ENCODE peak calls at places on chromosomes 11 and 22, in eight cellular contexts. R is MM.1S, C is PC-3, T is neural progenitor cell, F is OCI-LY7, Z is GM23248, O is HCT116, Y is SK-N-SH. L is an unnamed sample.

GRCh38 chr11:120659076-120659475 is 147.5 kb downstream of the GRIK4 start:
- DNase-seq in R (no peak), C (no peak), T (no peak), F (no peak), Z (no peak), O (no peak), Y (no peak), L (peak)

GRCh38 chr11:83033972-83034672 is 37.6 kb downstream of the RAB30 start:
- DNase-seq in R (peak), C (peak), T (peak), F (no peak), Z (peak), O (no peak), Y (peak), L (peak)

GRCh38 chr22:39081557-39081956 is 4.5 kb downstream of the APOBEC3G start:
- DNase-seq in R (no peak), C (no peak), T (no peak), F (no peak), Z (no peak), O (no peak), Y (no peak), L (no peak)

GRCh38 chr11:131373756-131374155 is 3.3 kb downstream of the NTM start:
- DNase-seq in R (no peak), C (no peak), T (no peak), F (no peak), Z (no peak), O (no peak), Y (no peak), L (no peak)

GRCh38 chr22:44876921-44877320 is 124.5 kb downstream of the ARHGAP8 start:
- DNase-seq in R (no peak), C (no peak), T (no peak), F (no peak), Z (no peak), O (no peak), Y (no peak), L (no peak)

GRCh38 chr11:116840224-116840745 is 2.9 kb upstream of the APOA1 start:
- DNase-seq in R (no peak), C (no peak), T (peak), F (peak), Z (peak), O (no peak), Y (no peak), L (peak)

GRCh38 chr22:46390652-46391301 is 55.3 kb downstream of the TRMU start:
- DNase-seq in R (no peak), C (peak), T (peak), F (no peak), Z (peak), O (no peak), Y (peak), L (no peak)

GRCh38 chr11:67506426-67507032 is 1.4 kb upstream of the PITPNM1 start:
- DNase-seq in R (no peak), C (no peak), T (no peak), F (peak), Z (no peak), O (no peak), Y (no peak), L (no peak)

GRCh38 chr11:61842421-61842820 is 14.3 kb downstream of the FADS2 start:
- DNase-seq in R (no peak), C (no peak), T (no peak), F (no peak), Z (no peak), O (no peak), Y (no peak), L (no peak)

GRCh38 chr22:46737105-46737975 is 712 bp downstream of the CERK start:
- DNase-seq in R (peak), C (peak), T (peak), F (peak), Z (peak), O (no peak), Y (no peak), L (peak)

GRCh38 chr11:114195981-114196731 is 100.0 kb upstream of the NNMT start:
- DNase-seq in R (no peak), C (peak), T (no peak), F (peak), Z (peak), O (no peak), Y (no peak), L (no peak)

GRCh38 chr11:119323532-119324033 is 6.7 kb upstream of the MCAM start:
- DNase-seq in R (peak), C (peak), T (peak), F (peak), Z (peak), O (peak), Y (peak), L (peak)

GRCh38 chr11:126857860-126858808 is 142.4 kb downstream of the KIRREL3 start:
- DNase-seq in R (no peak), C (no peak), T (no peak), F (no peak), Z (peak), O (no peak), Y (peak), L (no peak)

GRCh38 chr11:20388096-20389055 is 860 bp downstream of the PRMT3 start:
- DNase-seq in R (peak), C (peak), T (no peak), F (peak), Z (peak), O (no peak), Y (no peak), L (no peak)

GRCh38 chr11:1573077-1573846 is 1.2 kb upstream of the DUSP8 start:
- DNase-seq in R (no peak), C (no peak), T (no peak), F (no peak), Z (no peak), O (no peak), Y (peak), L (no peak)

GRCh38 chr11:119589011-119589410 is 140.0 kb downstream of the NECTIN1 start:
- DNase-seq in R (no peak), C (no peak), T (no peak), F (no peak), Z (no peak), O (no peak), Y (no peak), L (no peak)

GRCh38 chr11:75583710-75584658 is 21.9 kb downstream of the SERPINH1 start:
- DNase-seq in R (no peak), C (no peak), T (peak), F (no peak), Z (peak), O (no peak), Y (peak), L (peak)

GRCh38 chr22:50704510-50705218 is 32.0 kb downstream of the SHANK3 start:
- DNase-seq in R (no peak), C (no peak), T (no peak), F (no peak), Z (no peak), O (no peak), Y (no peak), L (no peak)

GRCh38 chr11:118135796-118136165 is 16.8 kb downstream of the SCN4B start:
- DNase-seq in R (no peak), C (no peak), T (no peak), F (no peak), Z (no peak), O (no peak), Y (no peak), L (no peak)

GRCh38 chr22:31080848-31081649 is at the start of gene SMTN:
- DNase-seq in R (peak), C (peak), T (peak), F (peak), Z (peak), O (peak), Y (peak), L (peak)

GRCh38 chr22:47000888-47001287 is 238.4 kb downstream of the TBC1D22A start:
- DNase-seq in R (peak), C (no peak), T (no peak), F (no peak), Z (peak), O (no peak), Y (no peak), L (no peak)

GRCh38 chr11:77377734-77378133 is 76.2 kb upstream of the GDPD4 start:
- DNase-seq in R (no peak), C (no peak), T (no peak), F (no peak), Z (peak), O (no peak), Y (no peak), L (no peak)

GRCh38 chr11:95499516-95500135 is 268.6 kb upstream of the SESN3 start:
- DNase-seq in R (no peak), C (peak), T (no peak), F (no peak), Z (peak), O (no peak), Y (no peak), L (no peak)

GRCh38 chr11:78291754-78292108 is 103.0 kb downstream of the USP35 start:
- DNase-seq in R (no peak), C (no peak), T (no peak), F (no peak), Z (no peak), O (no peak), Y (no peak), L (no peak)

GRCh38 chr11:111982019-111982464 is 43.2 kb upstream of the DLAT start:
- DNase-seq in R (peak), C (peak), T (peak), F (peak), Z (peak), O (peak), Y (peak), L (peak)

GRCh38 chr22:47396105-47396504 is 633.7 kb downstream of the TBC1D22A start:
- DNase-seq in R (no peak), C (no peak), T (no peak), F (no peak), Z (no peak), O (no peak), Y (no peak), L (no peak)

GRCh38 chr11:41281131-41281742 is 178.2 kb downstream of the LRRC4C start:
- DNase-seq in R (no peak), C (peak), T (no peak), F (no peak), Z (peak), O (no peak), Y (no peak), L (no peak)

GRCh38 chr11:69298778-69299461 is 5.0 kb downstream of the MYEOV start:
- DNase-seq in R (no peak), C (peak), T (no peak), F (no peak), Z (peak), O (no peak), Y (no peak), L (no peak)

GRCh38 chr11:87432006-87432405 is 394.3 kb downstream of the TMEM135 start:
- DNase-seq in R (no peak), C (no peak), T (no peak), F (no peak), Z (peak), O (no peak), Y (no peak), L (no peak)

GRCh38 chr22:48427731-48428211 is 1399.9 kb downstream of the BRD1 start:
- DNase-seq in R (no peak), C (no peak), T (no peak), F (no peak), Z (no peak), O (no peak), Y (no peak), L (no peak)

GRCh38 chr11:121630041-121630440 is 177.3 kb upstream of the SORL1-AS1 start:
- DNase-seq in R (no peak), C (peak), T (no peak), F (no peak), Z (peak), O (no peak), Y (no peak), L (no peak)

GRCh38 chr22:22164541-22165272 is 79.9 kb upstream of the VPREB1 start:
- DNase-seq in R (no peak), C (no peak), T (peak), F (peak), Z (no peak), O (no peak), Y (no peak), L (peak)

GRCh38 chr22:37995460-37995859 is 11.1 kb upstream of the SOX10 start:
- DNase-seq in R (no peak), C (no peak), T (no peak), F (no peak), Z (no peak), O (no peak), Y (no peak), L (no peak)

GRCh38 chr22:50089231-50090140 is at the start of gene MOV10L1:
- DNase-seq in R (no peak), C (no peak), T (no peak), F (no peak), Z (peak), O (no peak), Y (peak), L (peak)

GRCh38 chr22:38697055-38697980 is 3.4 kb downstream of the JOSD1 start:
- DNase-seq in R (no peak), C (peak), T (peak), F (no peak), Z (peak), O (no peak), Y (no peak), L (no peak)

GRCh38 chr11:35216962-35217667 is 78.1 kb downstream of the CD44 start:
- DNase-seq in R (no peak), C (no peak), T (no peak), F (peak), Z (peak), O (no peak), Y (no peak), L (no peak)

GRCh38 chr22:45096256-45096907 is 67.3 kb upstream of the NUP50 start:
- DNase-seq in R (peak), C (peak), T (peak), F (peak), Z (peak), O (peak), Y (peak), L (peak)

GRCh38 chr11:74871037-74871436 is 77.9 kb downstream of the XRRA1 start:
- DNase-seq in R (no peak), C (no peak), T (no peak), F (peak), Z (no peak), O (no peak), Y (no peak), L (no peak)

GRCh38 chr11:43943931-43944751 is 1.7 kb downstream of the C11orf96 start:
- DNase-seq in R (peak), C (peak), T (peak), F (no peak), Z (peak), O (no peak), Y (no peak), L (peak)

GRCh38 chr22:17359501-17359900 is 9.8 kb upstream of the CECR2 start:
- DNase-seq in R (no peak), C (no peak), T (no peak), F (no peak), Z (no peak), O (no peak), Y (no peak), L (no peak)
- TF ChIP-seq EZH2phosphoT487 in R (no peak), C (no peak), T (no peak), F (no peak), Z (no peak), O (no peak), Y (no peak), L (no peak)

GRCh38 chr11:73344191-73344607 is 32.0 kb upstream of the RELT start:
- DNase-seq in R (no peak), C (no peak), T (no peak), F (no peak), Z (no peak), O (no peak), Y (peak), L (no peak)

GRCh38 chr11:73345481-73346147 is 30.6 kb upstream of the RELT start:
- DNase-seq in R (no peak), C (no peak), T (no peak), F (no peak), Z (no peak), O (no peak), Y (no peak), L (no peak)

GRCh38 chr11:73340164-73340563 is 32.1 kb downstream of the ARHGEF17 start:
- DNase-seq in R (no peak), C (no peak), T (no peak), F (no peak), Z (peak), O (no peak), Y (no peak), L (no peak)

GRCh38 chr11:73343076-73343833 is 32.9 kb upstream of the RELT start:
- DNase-seq in R (no peak), C (peak), T (no peak), F (no peak), Z (no peak), O (no peak), Y (peak), L (peak)

DNA sequence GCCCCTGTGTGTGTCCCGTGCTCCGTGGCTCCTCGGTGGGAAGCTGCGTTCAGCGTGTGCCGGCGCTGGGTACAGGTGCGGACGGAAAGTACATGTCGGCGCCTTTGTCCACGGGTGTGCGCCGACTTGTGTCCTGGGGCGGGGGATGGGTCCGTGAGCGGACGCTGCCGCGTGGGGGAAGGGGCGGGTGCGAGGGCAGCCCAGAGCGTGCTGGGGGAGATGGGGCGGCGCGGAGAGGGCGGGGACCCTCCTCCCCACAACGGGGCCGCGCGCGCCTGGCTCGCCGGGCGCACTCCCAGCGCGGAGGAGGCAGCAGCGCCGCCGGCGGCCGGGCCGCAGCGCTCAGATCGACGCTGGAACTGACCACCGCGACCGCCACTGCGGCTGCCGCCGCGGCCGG is 33.6 kb upstream of the RELT start:
- DNase-seq in R (no peak), C (peak), T (peak), F (no peak), Z (peak), O (no peak), Y (peak), L (peak)
- TF ChIP-seq EZH2phosphoT487 in R (no peak), C (no peak), T (no peak), F (no peak), Z (no peak), O (no peak), Y (no peak), L (no peak)

GRCh38 chr11:59206635-59207034 is 6.1 kb downstream of the MPEG1 start:
- DNase-seq in R (peak), C (peak), T (peak), F (peak), Z (peak), O (peak), Y (peak), L (peak)
- TF ChIP-seq EZH2phosphoT487 in R (no peak), C (no peak), T (no peak), F (no peak), Z (no peak), O (no peak), Y (no peak), L (no peak)

GRCh38 chr11:44989831-44990566 is 39.3 kb upstream of the TP53I11 start:
- DNase-seq in R (no peak), C (no peak), T (no peak), F (no peak), Z (peak), O (no peak), Y (peak), L (no peak)
- TF ChIP-seq EZH2phosphoT487 in R (no peak), C (no peak), T (no peak), F (no peak), Z (no peak), O (no peak), Y (no peak), L (no peak)